ENCODE peak calls at places on chromosomes 7 and 10, in seven cellular contexts. A is body of pancreas, C is IMR-90, F is sigmoid colon, K is psoas muscle, I is adrenal gland, T is PC-3. H is an unnamed sample.

GRCh38 chr10:90179696-90180407 is 478.5 kb downstream of the KIF20B start:
- DNase-seq in A (no peak), C (peak), F (no peak), K (no peak), I (no peak), T (peak), H (peak)

GRCh38 chr10:114551310-114551972 is 106.6 kb downstream of the ABLIM1 start:
- DNase-seq in A (peak), C (peak), F (peak), K (peak), I (peak), T (no peak), H (no peak)

GRCh38 chr7:31707089-31707488 is 20.1 kb downstream of the PPP1R17 start:
- DNase-seq in A (no peak), C (no peak), F (no peak), K (no peak), I (no peak), T (no peak), H (no peak)

GRCh38 chr7:73976761-73977625 is 51.0 kb upstream of the ELN start:
- DNase-seq in A (no peak), C (no peak), F (peak), K (no peak), I (no peak), T (no peak), H (no peak)

GRCh38 chr7:100719523-100720319 is 547 bp upstream of the EPO start:
- DNase-seq in A (no peak), C (peak), F (no peak), K (no peak), I (no peak), T (peak), H (no peak)

GRCh38 chr7:42227523-42227922 is 9.5 kb downstream of the GLI3 start:
- DNase-seq in A (no peak), C (no peak), F (no peak), K (no peak), I (no peak), T (no peak), H (no peak)

GRCh38 chr10:52566471-52567246 is 205.9 kb downstream of the MBL2 start:
- DNase-seq in A (no peak), C (peak), F (no peak), K (no peak), I (no peak), T (peak), H (no peak)

GRCh38 chr10:110074986-110075664 is 67.3 kb downstream of the ADD3 start:
- DNase-seq in A (no peak), C (peak), F (no peak), K (no peak), I (no peak), T (peak), H (no peak)

GRCh38 chr7:30681262-30682130 is 760 bp downstream of the CRHR2 start:
- DNase-seq in A (peak), C (no peak), F (no peak), K (no peak), I (no peak), T (no peak), H (no peak)

GRCh38 chr7:36775673-36776072 is 51.4 kb upstream of the AOAH start:
- DNase-seq in A (no peak), C (no peak), F (no peak), K (no peak), I (no peak), T (no peak), H (peak)

GRCh38 chr7:27671675-27672074 is 9.0 kb upstream of the HIBADH start:
- DNase-seq in A (no peak), C (no peak), F (no peak), K (no peak), I (no peak), T (no peak), H (no peak)

GRCh38 chr7:45162311-45162845 is 4.8 kb downstream of the RAMP3 start:
- DNase-seq in A (no peak), C (no peak), F (peak), K (no peak), I (no peak), T (no peak), H (no peak)

GRCh38 chr10:75243426-75243825 is 7.7 kb upstream of the COMTD1 start:
- DNase-seq in A (peak), C (no peak), F (peak), K (no peak), I (peak), T (no peak), H (no peak)

GRCh38 chr10:75245354-75246001 is 9.7 kb upstream of the COMTD1 start:
- DNase-seq in A (peak), C (no peak), F (peak), K (no peak), I (no peak), T (peak), H (no peak)

GRCh38 chr10:75247797-75248196 is 12.0 kb upstream of the COMTD1 start:
- DNase-seq in A (peak), C (no peak), F (no peak), K (no peak), I (no peak), T (no peak), H (no peak)

GRCh38 chr10:75246506-75246905 is 10.7 kb upstream of the COMTD1 start:
- DNase-seq in A (peak), C (no peak), F (no peak), K (no peak), I (no peak), T (no peak), H (no peak)

DNA sequence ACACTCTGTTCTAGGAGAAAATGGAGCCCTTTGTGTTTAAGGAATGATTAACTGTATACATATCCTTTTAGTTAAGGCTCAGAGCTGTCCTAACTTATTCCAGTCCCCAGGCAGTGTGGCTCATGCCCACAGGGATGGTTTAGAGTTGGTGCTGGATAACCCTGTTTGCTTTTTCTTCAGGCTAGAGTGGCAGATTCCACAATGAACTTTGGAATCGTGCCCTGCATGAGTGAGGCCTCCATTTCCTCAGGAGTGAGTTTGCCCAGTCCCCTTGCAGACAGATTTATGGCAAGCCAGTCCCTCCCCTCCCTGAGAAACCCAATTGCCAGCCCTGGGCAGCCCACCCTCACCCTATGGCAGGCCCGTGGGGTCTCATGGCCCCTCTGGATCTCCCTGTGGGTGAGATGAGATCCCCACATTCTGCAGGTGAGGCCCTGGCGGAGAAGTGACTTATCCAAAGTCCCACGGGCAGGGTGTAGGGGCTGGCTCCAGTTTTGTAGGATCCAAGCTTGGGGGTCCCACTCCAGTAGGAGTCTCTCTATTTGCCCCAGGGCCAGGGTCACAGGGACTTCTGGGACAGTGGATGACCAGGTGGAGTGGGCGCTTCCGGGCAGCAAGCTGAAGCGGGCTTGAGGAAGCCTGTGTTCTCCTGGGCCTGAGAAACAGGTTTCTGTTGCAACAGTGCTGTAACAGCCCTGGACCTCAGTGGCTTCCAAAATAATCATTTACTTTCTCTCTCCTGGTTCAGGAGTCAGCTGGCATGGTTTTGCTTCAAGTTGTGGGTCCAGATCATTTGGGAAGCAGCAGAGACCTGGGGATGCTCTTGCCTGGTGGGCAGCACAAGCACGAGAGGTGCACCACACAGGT is 9.0 kb upstream of the COMTD1 start:
- DNase-seq in A (peak), C (no peak), F (peak), K (no peak), I (no peak), T (peak), H (no peak)
- H3K27ac ChIP-seq in A (peak), C (no peak), F (no peak), K (no peak), I (no peak), T (no peak), H (no peak)

GRCh38 chr7:28709756-28710155 is 248.4 kb downstream of the TRIL start:
- DNase-seq in A (no peak), C (no peak), F (no peak), K (no peak), I (no peak), T (no peak), H (no peak)
- H3K4me3 ChIP-seq in A (no peak), C (no peak), F (no peak), K (no peak), I (no peak), T (no peak), H (no peak)

DNA sequence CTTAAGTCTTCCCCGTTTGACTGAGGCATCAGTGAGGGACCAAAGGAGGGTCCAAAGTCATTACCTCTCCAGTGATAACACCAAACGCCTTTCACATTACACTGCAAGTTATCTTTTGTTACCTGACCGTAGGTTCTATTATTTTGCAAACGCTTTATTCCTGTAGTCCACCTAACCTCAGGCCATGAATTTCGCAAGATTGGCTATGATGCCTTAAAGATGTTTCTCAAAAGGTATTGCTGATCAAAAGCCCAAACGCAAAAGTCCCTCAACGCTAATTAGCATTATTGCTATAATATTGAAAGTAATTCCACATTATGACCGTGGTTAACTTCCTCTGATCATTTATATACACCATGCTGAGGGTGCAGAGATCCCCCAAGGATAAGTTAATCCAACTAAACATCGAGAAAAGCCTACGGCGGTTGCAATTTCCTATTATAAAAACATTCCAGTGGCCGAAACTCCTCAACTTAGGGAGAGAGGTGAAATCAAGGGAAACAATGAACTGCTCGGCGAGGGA is 649 bp downstream of the DNA2 start:
- DNase-seq in A (no peak), C (no peak), F (no peak), K (no peak), I (no peak), T (peak), H (no peak)
- H3K27ac ChIP-seq in A (no peak), C (peak), F (no peak), K (no peak), I (no peak), T (peak), H (peak)

GRCh38 chr7:16847381-16847860 is 34.4 kb downstream of the AGR3 start:
- DNase-seq in A (peak), C (peak), F (no peak), K (no peak), I (no peak), T (peak), H (no peak)

GRCh38 chr7:16846611-16847165 is 35.1 kb downstream of the AGR3 start:
- DNase-seq in A (no peak), C (no peak), F (no peak), K (no peak), I (no peak), T (peak), H (no peak)

GRCh38 chr7:16851829-16852228 is 30.0 kb downstream of the AGR3 start:
- DNase-seq in A (no peak), C (no peak), F (no peak), K (no peak), I (no peak), T (no peak), H (peak)

GRCh38 chr7:16849295-16850148 is 32.3 kb downstream of the AGR3 start:
- DNase-seq in A (no peak), C (no peak), F (no peak), K (no peak), I (no peak), T (no peak), H (no peak)

DNA sequence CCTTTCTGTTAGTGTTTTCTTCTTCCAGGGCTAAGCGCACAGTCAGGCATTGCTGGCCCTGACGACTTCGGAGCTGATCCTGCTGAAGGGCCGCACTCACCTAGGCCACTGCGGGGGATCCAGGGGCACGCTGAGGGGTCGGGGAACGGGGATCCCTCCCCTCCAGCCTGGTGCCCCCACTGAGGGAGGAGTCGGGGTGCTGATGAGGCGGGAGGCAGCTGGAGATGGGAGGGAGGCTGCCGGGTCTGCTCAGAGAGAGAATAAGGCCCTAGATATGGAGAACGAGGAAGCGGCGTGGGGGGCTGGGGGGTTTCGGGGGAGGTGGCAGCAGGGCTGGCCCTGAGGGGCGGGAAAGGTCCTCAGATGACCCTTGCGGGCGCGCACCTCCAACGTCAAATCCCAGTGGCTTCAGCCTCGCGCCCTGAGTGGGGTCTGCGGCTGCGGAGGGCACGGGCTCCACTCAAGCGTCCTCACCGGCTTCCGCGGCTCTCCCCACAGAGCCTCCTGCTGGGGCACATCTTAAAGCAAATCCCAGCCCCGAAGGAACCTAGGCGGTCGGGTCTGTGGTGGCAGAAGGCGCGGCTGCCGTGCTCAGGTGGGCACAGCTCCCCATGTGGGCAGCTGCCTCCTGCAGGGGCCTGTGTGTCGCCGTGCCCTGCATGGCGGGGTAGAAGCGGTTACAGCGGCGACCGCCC is 30.9 kb downstream of the AGR3 start:
- DNase-seq in A (no peak), C (no peak), F (no peak), K (no peak), I (no peak), T (no peak), H (no peak)
- H3K4me3 ChIP-seq in A (no peak), C (no peak), F (no peak), K (no peak), I (no peak), T (no peak), H (no peak)

GRCh38 chr7:150957119-150958020 is 20.8 kb downstream of the KCNH2 start:
- DNase-seq in A (no peak), C (no peak), F (no peak), K (no peak), I (no peak), T (no peak), H (no peak)
- H3K27ac ChIP-seq in A (no peak), C (no peak), F (peak), K (no peak), I (no peak), T (no peak), H (no peak)

GRCh38 chr7:149422914-149423285 is 38.0 kb downstream of the ZNF777 start:
- DNase-seq in A (peak), C (no peak), F (no peak), K (peak), I (peak), T (no peak), H (peak)
- H3K4me3 ChIP-seq in A (no peak), C (no peak), F (peak), K (peak), I (peak), T (peak), H (peak)